ENCODE peak calls at places on chromosome 1, in four cellular contexts. G is GM12878, Z is GM12891, C is K562. R is an unnamed sample.

GRCh38 chr1:28112388-28113311 is 24.2 kb upstream of the EYA3 start:
- DNase-seq in G (no peak), C (peak; percentile 66), Z (no peak), R (peak; percentile 80)

GRCh38 chr1:20074046-20074724 is 4.2 kb downstream of the PLA2G5 start:
- DNase-seq in C (no peak), G (no peak), Z (no peak), R (no peak)

GRCh38 chr1:155038602-155039307 is 5.1 kb downstream of the DCST1 start:
- DNase-seq in G (no peak), Z (no peak), C (no peak), R (no peak)

GRCh38 chr1:63774617-63775417 is 1.0 kb downstream of the ROR1 start:
- DNase-seq in C (no peak), G (no peak), Z (peak; percentile 19), R (no peak)

GRCh38 chr1:115114308-115114707 is 25.0 kb upstream of the TSPAN2 start:
- DNase-seq in C (no peak), G (no peak), Z (no peak), R (no peak)

GRCh38 chr1:97623220-97623619 is 297.6 kb downstream of the DPYD start:
- DNase-seq in Z (no peak), G (no peak), C (no peak), R (no peak)

GRCh38 chr1:244088161-244088560 is 37.1 kb downstream of the ZBTB18 start:
- DNase-seq in C (no peak), G (no peak), Z (no peak), R (no peak)

GRCh38 chr1:215905493-215906095 is 338.5 kb downstream of the KCTD3 start:
- DNase-seq in Z (no peak), G (no peak), C (no peak), R (no peak)

GRCh38 chr1:162213281-162213909 is 143.9 kb downstream of the NOS1AP start:
- DNase-seq in G (no peak), Z (no peak), C (no peak), R (no peak)

GRCh38 chr1:3393024-3393986 is 61.2 kb upstream of the ARHGEF16 start:
- DNase-seq in G (no peak), Z (no peak), C (no peak), R (no peak)

GRCh38 chr1:167432780-167433179 is 85.5 kb downstream of the CD247 start:
- DNase-seq in Z (no peak), C (no peak), G (no peak), R (no peak)

GRCh38 chr1:96880626-96881025 is 159.0 kb downstream of the PTBP2 start:
- DNase-seq in Z (no peak), G (no peak), C (no peak), R (no peak)

GRCh38 chr1:10152709-10153284 is 57.6 kb upstream of the KIF1B start:
- DNase-seq in G (no peak), C (peak; percentile 49), Z (peak; percentile 35), R (peak; percentile 75)

GRCh38 chr1:96596226-96596625 is 125.4 kb upstream of the PTBP2 start:
- DNase-seq in Z (no peak), C (peak; percentile 32), G (no peak), R (peak; percentile 29)

GRCh38 chr1:38990746-38991637 is at the start of gene AKIRIN1:
- DNase-seq in C (peak; percentile 99), G (peak; percentile 84), Z (peak; percentile 96), R (peak; percentile 93)

GRCh38 chr1:235648954-235649721 is 446 bp downstream of the GNG4 start:
- DNase-seq in C (no peak), G (no peak), Z (peak; percentile 56), R (no peak)

GRCh38 chr1:156911587-156912298 is 8.7 kb upstream of the LRRC71 start:
- DNase-seq in C (no peak), G (no peak), Z (no peak), R (no peak)

GRCh38 chr1:89454845-89455521 is 69.6 kb upstream of the LRRC8B start:
- DNase-seq in G (no peak), Z (no peak), C (peak; percentile 35), R (peak; percentile 61)

GRCh38 chr1:186236921-186237320 is 138.1 kb downstream of the TPR start:
- DNase-seq in C (no peak), Z (no peak), G (no peak), R (no peak)

GRCh38 chr1:156959414-156959813 is 39.0 kb downstream of the LRRC71 start:
- DNase-seq in Z (no peak), C (no peak), G (no peak), R (no peak)

GRCh38 chr1:22831729-22832413 is 121.2 kb downstream of the EPHB2 start:
- DNase-seq in G (no peak), C (no peak), Z (no peak), R (peak; percentile 9)

GRCh38 chr1:174880171-174880570 is 119.6 kb upstream of the CACYBP start:
- DNase-seq in G (no peak), Z (no peak), C (no peak), R (no peak)

GRCh38 chr1:56541408-56541807 is 38.0 kb downstream of the PLPP3 start:
- DNase-seq in C (no peak), G (no peak), Z (no peak), R (no peak)

GRCh38 chr1:179575497-179576314 is at the start of gene NPHS2:
- DNase-seq in Z (no peak), G (no peak), C (no peak), R (no peak)

GRCh38 chr1:93471911-93472310 is 24.0 kb downstream of the FNBP1L start:
- DNase-seq in G (no peak), Z (no peak), C (no peak), R (no peak)

DNA sequence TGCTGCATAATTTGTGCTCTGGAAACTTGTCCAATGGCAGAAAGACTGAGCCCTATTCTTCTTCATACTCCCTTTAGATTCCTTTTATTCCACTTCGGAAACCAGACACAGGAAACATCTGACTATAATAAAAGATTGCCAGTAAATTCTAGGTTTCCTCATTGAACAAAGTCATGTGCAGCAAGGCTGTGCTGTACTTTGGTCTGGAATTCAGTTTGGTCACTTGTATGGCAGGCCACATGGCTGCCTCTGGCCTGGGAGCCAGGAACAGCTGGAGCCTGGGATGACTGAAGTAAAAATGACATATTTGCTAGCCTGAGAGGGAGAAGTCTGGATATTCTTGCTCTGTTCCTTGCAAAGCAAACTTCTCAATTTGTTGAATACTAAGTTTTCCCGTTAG is 79.6 kb downstream of the ST3GAL3 start:
- DNase-seq in Z (no peak), G (no peak), C (no peak), R (no peak)
- TF ChIP-seq POLR2AphosphoS5 in Z (no peak), G (no peak), C (no peak), R (no peak)

DNA sequence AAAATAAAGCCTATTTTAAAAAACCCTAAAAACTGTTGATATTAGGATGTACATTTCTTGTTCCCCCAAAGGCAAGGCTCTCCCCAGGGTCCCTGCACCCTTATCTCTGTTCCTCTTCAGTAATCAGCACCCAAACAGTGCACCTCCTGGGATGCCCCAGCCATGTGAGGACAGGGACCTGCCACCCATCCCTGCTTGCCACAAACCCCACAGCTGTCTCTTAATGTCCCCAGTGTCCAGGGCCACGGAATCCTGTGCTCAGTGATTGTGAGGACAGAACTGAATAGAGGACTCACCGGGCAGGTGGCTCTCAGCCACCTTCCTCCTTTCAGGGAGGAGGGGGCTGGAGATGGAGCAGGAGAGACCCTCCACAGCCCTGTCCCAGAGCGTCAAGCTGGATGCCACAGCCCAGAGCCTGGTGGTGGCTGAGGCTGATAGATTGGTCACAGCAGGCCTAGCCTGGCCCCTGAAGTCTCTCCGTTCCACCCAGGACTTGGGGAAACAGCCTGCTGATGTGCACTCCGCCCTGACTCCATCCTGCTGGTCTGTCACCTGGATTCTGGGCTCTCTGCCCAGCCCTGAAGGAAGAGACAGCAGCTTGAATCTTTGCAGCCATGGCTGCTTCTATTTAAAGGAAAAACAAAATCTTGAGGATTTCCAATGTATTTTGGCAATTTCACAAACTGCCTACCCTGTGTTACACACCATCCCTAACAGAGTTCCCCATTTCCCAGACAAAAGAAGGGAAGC is 23.1 kb downstream of the RNF187 start:
- DNase-seq in G (no peak), C (no peak), Z (no peak), R (no peak)
- TF ChIP-seq SPI1 in G (no peak), C (no peak), Z (no peak), R (no peak)

DNA sequence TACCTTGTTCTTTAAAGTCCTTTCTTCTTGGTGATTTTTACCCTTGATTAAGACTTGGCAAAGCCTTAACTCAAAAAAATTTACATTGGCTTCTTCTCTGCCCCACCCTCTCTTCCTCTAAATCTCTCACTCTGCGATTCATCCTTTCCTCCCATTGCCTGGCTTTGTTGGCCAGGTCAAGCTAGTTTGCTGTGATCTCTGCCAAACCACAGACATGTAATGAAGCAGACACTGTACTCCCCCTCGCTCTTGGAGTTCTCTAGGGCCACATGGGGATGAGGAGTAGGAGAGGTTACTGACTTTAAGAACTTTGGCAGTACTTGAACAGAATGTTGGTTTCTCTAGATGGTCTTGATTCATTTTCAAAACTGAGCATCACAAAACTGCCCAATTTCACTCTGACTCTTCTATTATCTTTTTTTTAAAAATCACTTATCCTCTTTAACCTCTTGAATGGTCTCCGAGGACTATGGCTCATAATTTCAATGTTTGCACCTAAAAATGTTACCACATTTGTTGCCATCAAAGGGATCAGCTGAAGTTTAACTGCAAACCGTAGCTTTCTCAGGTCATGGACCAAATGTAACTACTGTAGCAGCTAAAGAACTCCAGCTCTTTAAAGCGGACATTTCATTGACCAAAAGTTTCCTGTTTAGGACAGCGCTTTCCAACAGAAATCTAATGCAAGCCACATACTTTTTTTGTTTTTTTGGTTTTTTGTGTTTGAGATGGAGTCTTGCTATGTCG is 62.7 kb upstream of the IPO9 start:
- DNase-seq in G (no peak), C (no peak), Z (no peak), R (no peak)
- TF ChIP-seq POLR2AphosphoS5 in G (no peak), C (no peak), Z (no peak), R (no peak)

DNA sequence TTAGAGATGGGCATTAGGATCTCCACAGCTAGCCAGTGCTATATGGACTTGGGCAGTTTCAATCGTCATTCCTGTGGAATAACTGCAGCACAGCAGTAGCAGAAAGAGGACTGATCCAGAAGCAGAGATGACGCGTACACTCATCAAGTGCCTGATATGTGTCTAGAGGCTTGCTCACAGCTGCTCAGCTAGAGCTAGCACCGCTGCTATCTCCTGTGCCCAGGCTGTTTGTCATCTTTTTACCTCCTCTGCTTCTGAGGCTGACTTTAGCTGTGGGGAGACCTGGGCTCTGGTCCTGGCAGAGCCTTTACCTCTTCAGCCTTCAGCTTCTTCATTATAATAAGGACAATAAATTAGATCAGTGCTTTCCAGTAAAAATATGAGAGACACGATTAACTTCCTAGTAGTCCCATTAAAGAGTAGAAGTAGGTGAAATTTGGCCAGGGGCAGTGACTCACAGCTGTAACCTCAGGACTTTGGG is 5.3 kb downstream of the TENT5C start:
- DNase-seq in C (peak; percentile 55), Z (no peak), G (no peak), R (no peak)
- TF ChIP-seq SPI1 in C (no peak), Z (no peak), G (no peak), R (no peak)

DNA sequence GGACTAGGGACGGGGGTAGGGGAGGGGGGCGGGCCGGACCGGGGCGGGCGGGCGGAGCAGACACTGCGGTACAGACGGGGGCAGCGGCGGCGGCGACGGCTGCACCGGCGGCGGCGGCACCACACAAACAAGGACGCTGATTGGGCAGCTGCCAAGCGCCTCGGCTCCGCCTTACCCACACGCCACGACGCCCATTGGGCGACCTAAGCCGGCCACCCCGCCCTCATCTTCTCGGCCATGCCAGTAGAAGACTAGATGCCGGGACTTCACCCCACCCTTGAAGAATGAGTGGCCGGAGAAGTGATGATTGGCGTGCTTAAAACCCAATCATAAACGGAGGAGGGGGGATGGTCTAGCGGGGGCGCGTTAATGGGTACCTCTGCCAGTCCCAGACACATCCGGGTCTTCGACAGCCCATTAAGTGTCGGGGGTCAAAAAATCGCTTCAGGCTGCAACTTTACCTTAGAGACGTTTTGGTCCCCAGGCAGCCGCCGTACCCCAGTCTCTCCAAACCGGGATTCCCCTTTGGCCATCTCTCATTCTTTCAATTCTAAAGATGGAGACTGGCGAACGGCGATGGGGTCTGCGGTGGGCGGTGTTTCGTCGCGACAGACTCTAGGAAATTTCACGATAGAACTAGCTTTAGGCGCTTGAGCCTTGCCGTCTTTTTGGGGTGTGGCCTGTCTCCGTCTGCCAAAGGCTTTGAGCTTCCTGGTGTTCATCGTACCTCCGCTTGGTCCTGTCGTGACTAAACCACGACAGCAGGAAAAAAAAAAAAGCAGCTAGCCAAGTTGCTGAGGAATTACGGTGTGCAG is at the start of gene GATAD2B:
- DNase-seq in C (peak; percentile 95), G (peak; percentile 100), Z (peak; percentile 82), R (peak; percentile 100)
- TF ChIP-seq POLR2AphosphoS5 in C (no peak), G (peak; percentile 79), Z (peak; percentile 74), R (peak; percentile 38)

R was measured in HL-60.